ENCODE peak calls at places on chromosomes 7 and 10, in five cellular contexts. S is GDM1; K is activated CD4-positive, alpha-beta T cell treated with anti-CD3 and anti-CD28 coated beads for 24 hours; G is neural crest cell; F is iPS-NIHi11. I is an unnamed sample.

GRCh38 chr10:132515811-132516726 is 21.5 kb upstream of the INPP5A start:
- DNase-seq in S (no peak), K (no peak), G (no peak), F (no peak), I (no peak)

GRCh38 chr10:121751191-121751760 is 153.0 kb upstream of the FGFR2 start:
- DNase-seq in S (no peak), K (no peak), G (no peak), F (no peak), I (no peak)

GRCh38 chr7:80997841-80998240 is 79.0 kb upstream of the SEMA3C start:
- DNase-seq in S (no peak), K (no peak), G (no peak), F (no peak), I (no peak)

GRCh38 chr10:62379394-62379793 is 5.2 kb downstream of the ZNF365 start:
- DNase-seq in S (no peak), K (no peak), G (no peak), F (no peak), I (no peak)

GRCh38 chr10:77159538-77160110 is 478.0 kb downstream of the KCNMA1 start:
- DNase-seq in S (no peak), K (no peak), G (no peak), F (no peak), I (no peak)

GRCh38 chr7:137952406-137952805 is 49.5 kb downstream of the CREB3L2 start:
- DNase-seq in S (no peak), K (no peak), G (no peak), F (no peak), I (no peak)

GRCh38 chr7:158301221-158301620 is 286.4 kb downstream of the PTPRN2 start:
- DNase-seq in S (no peak), K (no peak), G (no peak), F (no peak), I (no peak)

GRCh38 chr7:105788816-105789349 is 87.5 kb downstream of the ATXN7L1 start:
- DNase-seq in S (no peak), K (no peak), G (no peak), F (no peak), I (no peak)

GRCh38 chr7:123580406-123581161 is 21.0 kb upstream of the ASB15 start:
- DNase-seq in S (no peak), K (no peak), G (no peak), F (peak), I (no peak)

GRCh38 chr7:156802214-156802613 is 90.8 kb downstream of the LMBR1 start:
- DNase-seq in S (no peak), K (no peak), G (no peak), F (no peak), I (no peak)

GRCh38 chr7:28539289-28539981 is 127.1 kb downstream of the CREB5 start:
- DNase-seq in S (no peak), K (no peak), G (no peak), F (no peak), I (no peak)

GRCh38 chr10:124042656-124043309 is 50.6 kb downstream of the CHST15 start:
- DNase-seq in S (no peak), K (no peak), G (no peak), F (no peak), I (no peak)

GRCh38 chr10:117461766-117462423 is 80.7 kb upstream of the EMX2 start:
- DNase-seq in S (no peak), K (no peak), G (no peak), F (peak), I (no peak)

GRCh38 chr10:78426181-78426580 is 392.5 kb downstream of the RPS24 start:
- DNase-seq in S (no peak), K (no peak), G (no peak), F (no peak), I (no peak)

GRCh38 chr10:128263891-128264688 is 137.9 kb upstream of the MKI67 start:
- DNase-seq in S (no peak), K (peak), G (peak), F (peak), I (peak)

GRCh38 chr7:139488810-139489209 is 5.3 kb upstream of the KLRG2 start:
- DNase-seq in S (no peak), K (no peak), G (no peak), F (no peak), I (no peak)

GRCh38 chr7:141074162-141074989 is 512 bp downstream of the TMEM178B start:
- DNase-seq in S (no peak), K (no peak), G (peak), F (peak), I (no peak)

GRCh38 chr7:143238289-143238995 is 16.6 kb downstream of the TAS2R40 start:
- DNase-seq in S (no peak), K (no peak), G (no peak), F (no peak), I (no peak)

GRCh38 chr7:116283595-116284204 is 73.4 kb downstream of the TES start:
- DNase-seq in S (no peak), K (no peak), G (no peak), F (no peak), I (no peak)

GRCh38 chr10:48234295-48234694 is 40.2 kb downstream of the FRMPD2 start:
- DNase-seq in S (no peak), K (no peak), G (no peak), F (no peak), I (no peak)

GRCh38 chr7:136618788-136619187 is 249.7 kb upstream of the CHRM2 start:
- DNase-seq in S (no peak), K (no peak), G (no peak), F (no peak), I (no peak)

GRCh38 chr7:92527300-92528187 is 776 bp downstream of the PEX1 start:
- DNase-seq in S (no peak), K (peak), G (peak), F (peak), I (no peak)

GRCh38 chr7:14432936-14433335 is 443.5 kb upstream of the ETV1 start:
- DNase-seq in S (no peak), K (no peak), G (no peak), F (peak), I (no peak)

GRCh38 chr10:93363891-93364648 is 118.1 kb downstream of the MYOF start:
- DNase-seq in S (no peak), K (no peak), G (no peak), F (no peak), I (no peak)

GRCh38 chr7:115676080-115676479 is 354.5 kb downstream of the TFEC start:
- DNase-seq in S (peak), K (no peak), G (peak), F (no peak), I (no peak)

GRCh38 chr10:102927311-102928010 is 9.4 kb downstream of the CNNM2 start:
- DNase-seq in S (peak), K (no peak), G (no peak), F (no peak), I (no peak)

GRCh38 chr10:23980054-23980453 is 228.9 kb upstream of the KIAA1217 start:
- DNase-seq in S (no peak), K (no peak), G (no peak), F (no peak), I (no peak)

GRCh38 chr7:133993547-133993946 is 133.6 kb upstream of the LRGUK start:
- DNase-seq in S (no peak), K (no peak), G (no peak), F (no peak), I (no peak)

GRCh38 chr10:101097881-101098280 is 33.2 kb upstream of the TLX1 start:
- DNase-seq in S (no peak), K (no peak), G (no peak), F (no peak), I (no peak)

GRCh38 chr7:3010161-3010560 is 33.5 kb downstream of the CARD11 start:
- DNase-seq in S (no peak), K (no peak), G (no peak), F (no peak), I (no peak)

GRCh38 chr7:131604841-131605279 is 48.4 kb upstream of the PODXL start:
- DNase-seq in S (no peak), K (no peak), G (no peak), F (peak), I (peak)

GRCh38 chr10:133527779-133528271 is 662 bp downstream of the CYP2E1 start:
- DNase-seq in S (no peak), K (no peak), G (no peak), F (no peak), I (no peak)

GRCh38 chr10:107689318-107689717 is 524.8 kb upstream of the SORCS1 start:
- DNase-seq in S (no peak), K (no peak), G (no peak), F (no peak), I (no peak)

GRCh38 chr7:54841772-54842707 is 83.0 kb upstream of the SEC61G start:
- DNase-seq in S (no peak), K (no peak), G (peak), F (peak), I (no peak)

GRCh38 chr7:3232228-3232627 is 68.8 kb upstream of the SDK1 start:
- DNase-seq in S (no peak), K (no peak), G (no peak), F (no peak), I (no peak)

GRCh38 chr7:142412551-142413193 is 154.8 kb upstream of the PRSS58 start:
- DNase-seq in S (peak), K (peak), G (peak), F (peak), I (peak)

GRCh38 chr10:100043344-100043743 is 33.6 kb upstream of the DNMBP start:
- DNase-seq in S (no peak), K (no peak), G (no peak), F (no peak), I (no peak)

GRCh38 chr7:38069052-38069451 is 109.0 kb upstream of the STARD3NL start:
- DNase-seq in S (no peak), K (no peak), G (no peak), F (no peak), I (no peak)

I was measured in iPS DF 19.7.